ENCODE peak calls at places on chromosomes 6 and 20, in nine cellular contexts. S is mucosa of descending colon, H is esophagus muscularis mucosa, V is K562, B is lung, K is left ventricle myocardium inferior, I is epithelial cell of esophagus, J is choroid plexus epithelial cell, Q is HL-60. R is an unnamed sample.

GRCh38 chr20:9163995-9164394 is 95.1 kb downstream of the PLCB4 start:
- DNase-seq in S (no peak), H (no peak), B (no peak), V (no peak), K (no peak), J (no peak), I (no peak), Q (no peak), R (no peak)

GRCh38 chr6:128277379-128277778 is 243.0 kb downstream of the PTPRK start:
- DNase-seq in B (no peak), I (no peak), S (no peak), K (no peak), H (no peak), Q (no peak), V (no peak), J (no peak), R (no peak)

GRCh38 chr20:38751360-38751976 is 3.2 kb downstream of the ACTR5 start:
- DNase-seq in J (peak; percentile 77), K (no peak), I (peak; percentile 63), H (no peak), S (no peak), Q (no peak), B (no peak), V (peak; percentile 39), R (peak; percentile 51)

GRCh38 chr6:39402239-39402751 is 79.8 kb upstream of the KCNK16 start:
- DNase-seq in I (peak; percentile 38), K (no peak), V (no peak), Q (no peak), H (peak; percentile 87), B (no peak), S (no peak), J (no peak), R (no peak)

GRCh38 chr6:152750694-152751093 is at the start of gene VIP:
- DNase-seq in V (no peak), S (no peak), J (peak; percentile 66), Q (no peak), I (peak; percentile 66), K (no peak), H (no peak), B (no peak), R (peak; percentile 75)

GRCh38 chr6:89494131-89494793 is 61.3 kb downstream of the ANKRD6 start:
- DNase-seq in S (no peak), H (no peak), V (no peak), K (no peak), Q (no peak), J (no peak), B (no peak), I (no peak), R (no peak)

GRCh38 chr6:49551866-49552129 is 1.3 kb downstream of the C6orf141 start:
- DNase-seq in H (no peak), K (no peak), I (no peak), B (no peak), Q (no peak), V (no peak), S (no peak), J (no peak), R (no peak)

GRCh38 chr6:122977180-122977579 is 18.9 kb upstream of the CLVS2 start:
- DNase-seq in V (no peak), Q (no peak), J (no peak), H (no peak), K (no peak), B (no peak), I (no peak), S (no peak), R (no peak)

GRCh38 chr20:38880952-38881735 is 45.1 kb upstream of the FAM83D start:
- DNase-seq in H (no peak), I (no peak), K (no peak), V (no peak), Q (no peak), B (no peak), J (no peak), S (no peak), R (no peak)

GRCh38 chr6:38445912-38446311 is 193.8 kb downstream of the BTBD9 start:
- DNase-seq in V (no peak), B (no peak), S (no peak), I (no peak), K (no peak), Q (no peak), H (no peak), J (no peak), R (no peak)

GRCh38 chr20:50061151-50062005 is 51.6 kb downstream of the UBE2V1 start:
- DNase-seq in H (no peak), S (no peak), Q (no peak), I (no peak), K (no peak), V (no peak), J (no peak), B (no peak), R (no peak)

GRCh38 chr6:85670573-85670972 is 27.9 kb upstream of the SYNCRIP start:
- DNase-seq in K (no peak), B (no peak), S (no peak), I (peak; percentile 59), J (peak; percentile 74), V (no peak), H (no peak), Q (peak; percentile 26), R (peak; percentile 83)

GRCh38 chr6:106372838-106373501 is 12.5 kb downstream of the CRYBG1 start:
- DNase-seq in Q (no peak), J (no peak), I (peak; percentile 96), V (no peak), K (no peak), B (no peak), S (no peak), H (no peak), R (peak; percentile 23)

GRCh38 chr20:8749101-8749500 is 319.8 kb upstream of the PLCB4 start:
- DNase-seq in V (no peak), B (no peak), I (no peak), H (no peak), K (no peak), J (no peak), Q (no peak), S (no peak), R (no peak)

GRCh38 chr6:81682238-81682795 is 70.2 kb downstream of the TENT5A start:
- DNase-seq in S (no peak), H (no peak), J (no peak), V (no peak), B (no peak), K (no peak), Q (no peak), I (no peak), R (no peak)

GRCh38 chr6:98469146-98469545 is 365.2 kb upstream of the POU3F2 start:
- DNase-seq in V (no peak), I (no peak), J (no peak), H (no peak), Q (no peak), B (no peak), S (no peak), K (no peak), R (no peak)

GRCh38 chr20:64038579-64039292 is 2.8 kb downstream of the C20orf204 start:
- DNase-seq in K (peak; percentile 74), H (no peak), Q (peak; percentile 57), B (peak; percentile 67), S (peak; percentile 85), J (peak; percentile 53), I (peak; percentile 85), V (peak; percentile 85), R (peak; percentile 77)

GRCh38 chr6:134177753-134178229 is 125.4 kb upstream of the SLC2A12 start:
- DNase-seq in B (no peak), I (peak; percentile 36), V (no peak), K (no peak), H (peak; percentile 79), J (peak; percentile 67), Q (peak; percentile 65), S (no peak), R (peak; percentile 52)

GRCh38 chr6:109718991-109719390 is 27.9 kb downstream of the FIG4 start:
- DNase-seq in S (no peak), H (no peak), V (no peak), Q (no peak), J (peak; percentile 27), B (no peak), K (no peak), I (peak; percentile 66), R (peak; percentile 38)

DNA sequence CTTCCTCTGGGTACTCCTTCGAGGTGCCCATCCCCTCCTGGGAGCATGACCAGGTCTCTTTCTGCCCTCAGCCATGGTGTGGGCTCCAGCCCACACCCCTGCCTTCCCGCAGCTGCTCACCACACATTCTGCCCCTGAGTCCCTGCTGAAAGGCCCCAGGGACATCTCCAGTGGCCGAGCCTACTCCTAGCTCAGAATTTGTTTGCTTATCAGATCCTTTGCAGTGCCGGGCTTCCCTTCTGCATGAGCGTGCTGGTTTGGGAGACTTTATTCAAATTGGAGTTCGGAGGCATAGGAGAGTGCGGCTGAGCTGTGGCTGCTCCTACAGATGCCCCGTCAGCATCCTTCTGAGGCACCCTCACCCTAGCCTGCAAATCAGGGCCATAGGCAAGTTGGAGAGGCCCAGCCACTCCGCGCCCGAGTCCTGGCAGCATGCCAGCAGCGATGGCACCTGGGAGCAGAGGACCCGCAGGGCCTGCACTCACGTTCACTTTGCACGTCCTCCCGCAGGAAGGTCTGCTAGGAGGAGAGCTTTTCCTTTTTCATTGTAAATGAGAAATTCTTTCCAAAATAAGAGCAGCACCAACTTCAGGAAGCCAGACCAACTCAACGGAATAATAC is 327.3 kb downstream of the QKI start:
- DNase-seq in J (no peak), B (no peak), I (no peak), V (peak; percentile 47), Q (no peak), S (no peak), K (no peak), H (no peak), R (no peak)
- TF ChIP-seq CTCF in J (no peak), B (no peak), I (no peak), V (no peak), Q (no peak), S (no peak), K (no peak), H (no peak), R (no peak)

GRCh38 chr6:102571236-102571908 is 1177.9 kb downstream of the GRIK2 start:
- DNase-seq in J (peak; percentile 2), Q (no peak), S (no peak), V (no peak), B (no peak), I (peak; percentile 43), H (no peak), K (no peak), R (peak; percentile 75)
- TF ChIP-seq CTCF in J (no peak), Q (no peak), S (no peak), V (no peak), B (no peak), I (no peak), H (no peak), K (no peak), R (no peak)

GRCh38 chr6:57190140-57190539 is 18.0 kb downstream of the BAG2 start:
- DNase-seq in K (no peak), H (no peak), I (peak; percentile 22), Q (no peak), B (no peak), S (no peak), J (peak; percentile 75), V (no peak), R (peak; percentile 17)
- TF ChIP-seq CTCF in K (peak; percentile 42), H (peak; percentile 57), I (peak; percentile 44), Q (no peak), B (no peak), S (no peak), J (peak; percentile 59), V (peak; percentile 60), R (no peak)

DNA sequence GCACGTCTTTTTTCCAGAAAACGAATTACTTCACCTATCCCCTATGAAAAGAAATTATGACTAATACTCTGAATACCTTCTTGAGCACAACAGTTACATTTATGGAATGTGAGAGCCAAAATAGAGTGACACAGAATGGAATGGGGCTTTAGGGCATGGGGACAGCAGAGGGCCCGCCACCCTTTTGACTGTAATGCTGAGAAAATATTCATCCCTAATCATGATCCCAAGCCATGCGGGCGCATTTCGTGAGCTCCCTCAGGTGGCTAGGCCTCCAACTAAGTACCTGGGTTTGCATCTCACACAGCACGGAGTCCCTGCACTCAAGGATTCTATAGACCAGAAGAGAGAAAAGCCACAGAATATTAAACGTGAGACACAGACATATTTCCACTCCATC is 212.6 kb downstream of the SOD2 start:
- DNase-seq in K (no peak), I (no peak), S (no peak), J (no peak), B (no peak), Q (no peak), H (no peak), V (no peak), R (no peak)
- TF ChIP-seq CTCF in K (no peak), I (no peak), S (no peak), J (no peak), B (no peak), Q (no peak), H (no peak), V (no peak), R (no peak)